ENCODE peak calls at places on chromosomes 13 and 19, in five cellular contexts. L is AG04450, B is left ventricle myocardium inferior, V is endothelial cell of umbilical vein, I is PC-3. T is an unnamed sample.
A peak's percentile ranks its signal among the peaks of the same experiment; 100 is the strongest.

GRCh38 chr13:40599722-40600121 is 66.7 kb downstream of the FOXO1 start:
- DNase-seq in L (no peak), B (no peak), V (no peak), I (no peak), T (no peak)

GRCh38 chr19:13095934-13096890 is 6.4 kb downstream of the LYL1 start:
- DNase-seq in L (no peak), B (no peak), V (peak; percentile 45), I (peak; percentile 46), T (no peak)

GRCh38 chr13:110265341-110265681 is 41.6 kb downstream of the COL4A1 start:
- DNase-seq in L (no peak), B (no peak), V (no peak), I (no peak), T (no peak)

GRCh38 chr13:57918913-57919312 is 287.4 kb downstream of the PCDH17 start:
- DNase-seq in L (no peak), B (no peak), V (no peak), I (no peak), T (no peak)

GRCh38 chr13:99085139-99085845 is 107.4 kb upstream of the DOCK9 start:
- DNase-seq in L (no peak), B (no peak), V (peak; percentile 34), I (no peak), T (no peak)

GRCh38 chr13:57036290-57036689 is 104.4 kb upstream of the PRR20A start:
- DNase-seq in L (no peak), B (no peak), V (no peak), I (no peak), T (no peak)

GRCh38 chr19:734716-735115 is 16.2 kb upstream of the MISP start:
- DNase-seq in L (no peak), B (no peak), V (no peak), I (no peak), T (no peak)

GRCh38 chr19:45515081-45515624 is 7.9 kb downstream of the VASP start:
- DNase-seq in L (no peak), B (peak; percentile 58), V (no peak), I (no peak), T (no peak)

GRCh38 chr13:25281193-25281936 is 5.9 kb downstream of the MTMR6 start:
- DNase-seq in L (no peak), B (no peak), V (no peak), I (no peak), T (no peak)

GRCh38 chr13:102626928-102627327 is 30.1 kb downstream of the TPP2 start:
- DNase-seq in L (no peak), B (no peak), V (no peak), I (no peak), T (no peak)

GRCh38 chr13:99982021-99982740 is 597 bp downstream of the ZIC2 start:
- DNase-seq in L (no peak), B (no peak), V (no peak), I (no peak), T (peak; percentile 22)

GRCh38 chr19:34408421-34408820 is 4.2 kb downstream of the PDCD2L start:
- DNase-seq in L (no peak), B (no peak), V (no peak), I (no peak), T (no peak)

GRCh38 chr13:31072041-31072440 is 89.7 kb downstream of the HSPH1 start:
- DNase-seq in L (no peak), B (no peak), V (no peak), I (no peak), T (no peak)

GRCh38 chr13:99959538-99960230 is 11.9 kb downstream of the ZIC5 start:
- DNase-seq in L (no peak), B (no peak), V (no peak), I (no peak), T (no peak)

GRCh38 chr13:62250501-62251175 is 835.0 kb upstream of the PCDH20 start:
- DNase-seq in L (no peak), B (no peak), V (no peak), I (no peak), T (no peak)

GRCh38 chr19:10417598-10418280 is 2.6 kb upstream of the PDE4A start:
- DNase-seq in L (no peak), B (no peak), V (no peak), I (peak; percentile 30), T (no peak)

GRCh38 chr19:5369962-5370367 is 29.4 kb upstream of the PTPRS start:
- DNase-seq in L (no peak), B (peak; percentile 18), V (peak; percentile 35), I (peak; percentile 65), T (no peak)

GRCh38 chr19:49952475-49952829 is 8.5 kb downstream of the SIGLEC11 start:
- DNase-seq in L (no peak), B (no peak), V (no peak), I (no peak), T (no peak)

GRCh38 chr19:1248454-1249297 is at the start of gene MIDN:
- DNase-seq in L (no peak), B (peak; percentile 88), V (peak; percentile 86), I (peak; percentile 78), T (peak; percentile 85)

GRCh38 chr19:55830656-55831055 is 1.1 kb downstream of the NLRP11 start:
- DNase-seq in L (no peak), B (no peak), V (no peak), I (no peak), T (no peak)

GRCh38 chr13:23462815-23463559 is 29.5 kb upstream of the SACS start:
- DNase-seq in L (no peak), B (no peak), V (no peak), I (no peak), T (no peak)

GRCh38 chr13:51697855-51698254 is 106.1 kb downstream of the DHRS12 start:
- DNase-seq in L (no peak), B (no peak), V (no peak), I (no peak), T (no peak)

GRCh38 chr19:7515471-7516226 is at the start of gene ZNF358:
- DNase-seq in L (no peak), B (peak; percentile 85), V (peak; percentile 44), I (peak; percentile 69), T (peak; percentile 75)

GRCh38 chr19:1172353-1173159 is 1.5 kb downstream of the SBNO2 start:
- DNase-seq in L (no peak), B (no peak), V (peak; percentile 30), I (peak; percentile 58), T (peak; percentile 78)

GRCh38 chr13:47289578-47289977 is 392.7 kb upstream of the HTR2A start:
- DNase-seq in L (no peak), B (no peak), V (no peak), I (peak; percentile 92), T (no peak)

GRCh38 chr13:19664481-19665230 is 31.2 kb downstream of the MPHOSPH8 start:
- DNase-seq in L (no peak), B (no peak), V (no peak), I (no peak), T (no peak)

GRCh38 chr13:112249644-112250610 is 126.2 kb upstream of the SPACA7 start:
- DNase-seq in L (no peak), B (no peak), V (no peak), I (no peak), T (no peak)

GRCh38 chr19:58548859-58549663 is 5.2 kb downstream of the TRIM28 start:
- DNase-seq in L (no peak), B (no peak), V (no peak), I (no peak), T (no peak)

GRCh38 chr19:11452814-11453335 is 17.4 kb downstream of the PRKCSH start:
- DNase-seq in L (no peak), B (no peak), V (no peak), I (no peak), T (no peak)

GRCh38 chr13:49371943-49372636 is 71.8 kb downstream of the CAB39L start:
- DNase-seq in L (no peak), B (no peak), V (no peak), I (peak; percentile 63), T (no peak)

GRCh38 chr19:21590868-21591267 is 85.5 kb downstream of the ZNF429 start:
- DNase-seq in L (no peak), B (no peak), V (no peak), I (no peak), T (no peak)

GRCh38 chr19:998064-998463 is 2.2 kb upstream of the GRIN3B start:
- DNase-seq in L (no peak), B (no peak), V (no peak), I (no peak), T (no peak)

GRCh38 chr19:9709305-9709704 is 34.4 kb upstream of the ZNF562 start:
- DNase-seq in L (no peak), B (no peak), V (no peak), I (no peak), T (no peak)

GRCh38 chr19:49434907-49435577 is 6.3 kb downstream of the SLC17A7 start:
- DNase-seq in L (no peak), B (no peak), V (no peak), I (no peak), T (no peak)